ENCODE peak calls at places on chromosome 3, in five cellular contexts. One of them, this sample, is unnamed.

GRCh38 chr3:46898321-46899150 is 21.0 kb downstream of the PTH1R start:
- DNase-seq in colonic mucosa: no peak
- DNase-seq in activated naive CD4-positive, alpha-beta T cell treated with anti-CD3 and anti-CD28 coated beads, Interleukin-2, amount 50 U/mL, for 16 hours: no peak
- DNase-seq in A549: no peak
- DNase-seq in effector CD4-positive, alpha-beta T cell: no peak
- DNase-seq in this sample: no peak

GRCh38 chr3:171365489-171365888 is 94.7 kb downstream of the TNIK start:
- DNase-seq in colonic mucosa: no peak
- DNase-seq in activated naive CD4-positive, alpha-beta T cell treated with anti-CD3 and anti-CD28 coated beads, Interleukin-2, amount 50 U/mL, for 16 hours: no peak
- DNase-seq in A549: no peak
- DNase-seq in effector CD4-positive, alpha-beta T cell: no peak
- DNase-seq in this sample: no peak

GRCh38 chr3:146200461-146201220 is 39.7 kb upstream of the PLOD2 start:
- DNase-seq in colonic mucosa: no peak
- DNase-seq in activated naive CD4-positive, alpha-beta T cell treated with anti-CD3 and anti-CD28 coated beads, Interleukin-2, amount 50 U/mL, for 16 hours: no peak
- DNase-seq in A549: no peak
- DNase-seq in effector CD4-positive, alpha-beta T cell: no peak
- DNase-seq in this sample: no peak

GRCh38 chr3:112767177-112767576 is 79.5 kb downstream of the CD200R1L start:
- DNase-seq in colonic mucosa: no peak
- DNase-seq in activated naive CD4-positive, alpha-beta T cell treated with anti-CD3 and anti-CD28 coated beads, Interleukin-2, amount 50 U/mL, for 16 hours: no peak
- DNase-seq in A549: no peak
- DNase-seq in effector CD4-positive, alpha-beta T cell: no peak
- DNase-seq in this sample: no peak

GRCh38 chr3:178078933-178079332 is 457.3 kb upstream of the KCNMB2 start:
- DNase-seq in colonic mucosa: no peak
- DNase-seq in activated naive CD4-positive, alpha-beta T cell treated with anti-CD3 and anti-CD28 coated beads, Interleukin-2, amount 50 U/mL, for 16 hours: no peak
- DNase-seq in A549: no peak
- DNase-seq in effector CD4-positive, alpha-beta T cell: no peak
- DNase-seq in this sample: no peak

GRCh38 chr3:137105277-137105977 is 147.6 kb downstream of the IL20RB start:
- DNase-seq in colonic mucosa: no peak
- DNase-seq in activated naive CD4-positive, alpha-beta T cell treated with anti-CD3 and anti-CD28 coated beads, Interleukin-2, amount 50 U/mL, for 16 hours: no peak
- DNase-seq in A549: peak
- DNase-seq in effector CD4-positive, alpha-beta T cell: no peak
- DNase-seq in this sample: peak

GRCh38 chr3:139328356-139328755 is 15.5 kb upstream of the MRPS22 start:
- DNase-seq in colonic mucosa: no peak
- DNase-seq in activated naive CD4-positive, alpha-beta T cell treated with anti-CD3 and anti-CD28 coated beads, Interleukin-2, amount 50 U/mL, for 16 hours: no peak
- DNase-seq in A549: no peak
- DNase-seq in effector CD4-positive, alpha-beta T cell: no peak
- DNase-seq in this sample: no peak

GRCh38 chr3:93973160-93974126 is at the start of gene PROS1:
- DNase-seq in colonic mucosa: peak
- DNase-seq in activated naive CD4-positive, alpha-beta T cell treated with anti-CD3 and anti-CD28 coated beads, Interleukin-2, amount 50 U/mL, for 16 hours: peak
- DNase-seq in A549: peak
- DNase-seq in effector CD4-positive, alpha-beta T cell: peak
- DNase-seq in this sample: peak

GRCh38 chr3:143653493-143653892 is 194.8 kb downstream of the SLC9A9 start:
- DNase-seq in colonic mucosa: no peak
- DNase-seq in activated naive CD4-positive, alpha-beta T cell treated with anti-CD3 and anti-CD28 coated beads, Interleukin-2, amount 50 U/mL, for 16 hours: no peak
- DNase-seq in A549: no peak
- DNase-seq in effector CD4-positive, alpha-beta T cell: no peak
- DNase-seq in this sample: no peak

GRCh38 chr3:44976002-44976815 is at the start of the genes EXOSC7 and ZDHHC3:
- DNase-seq in colonic mucosa: peak
- DNase-seq in activated naive CD4-positive, alpha-beta T cell treated with anti-CD3 and anti-CD28 coated beads, Interleukin-2, amount 50 U/mL, for 16 hours: peak
- DNase-seq in A549: peak
- DNase-seq in effector CD4-positive, alpha-beta T cell: peak
- DNase-seq in this sample: peak

GRCh38 chr3:52230889-52231499 is 5.5 kb upstream of the TLR9 start:
- DNase-seq in colonic mucosa: no peak
- DNase-seq in activated naive CD4-positive, alpha-beta T cell treated with anti-CD3 and anti-CD28 coated beads, Interleukin-2, amount 50 U/mL, for 16 hours: no peak
- DNase-seq in A549: no peak
- DNase-seq in effector CD4-positive, alpha-beta T cell: no peak
- DNase-seq in this sample: no peak

GRCh38 chr3:158492685-158493084 is 78.3 kb upstream of the MLF1 start:
- DNase-seq in colonic mucosa: no peak
- DNase-seq in activated naive CD4-positive, alpha-beta T cell treated with anti-CD3 and anti-CD28 coated beads, Interleukin-2, amount 50 U/mL, for 16 hours: no peak
- DNase-seq in A549: no peak
- DNase-seq in effector CD4-positive, alpha-beta T cell: no peak
- DNase-seq in this sample: no peak

GRCh38 chr3:121979734-121980449 is 42.2 kb downstream of the ILDR1 start:
- DNase-seq in colonic mucosa: no peak
- DNase-seq in activated naive CD4-positive, alpha-beta T cell treated with anti-CD3 and anti-CD28 coated beads, Interleukin-2, amount 50 U/mL, for 16 hours: no peak
- DNase-seq in A549: peak
- DNase-seq in effector CD4-positive, alpha-beta T cell: no peak
- DNase-seq in this sample: peak

GRCh38 chr3:182226995-182227394 is 515.3 kb downstream of the SOX2 start:
- DNase-seq in colonic mucosa: no peak
- DNase-seq in activated naive CD4-positive, alpha-beta T cell treated with anti-CD3 and anti-CD28 coated beads, Interleukin-2, amount 50 U/mL, for 16 hours: no peak
- DNase-seq in A549: no peak
- DNase-seq in effector CD4-positive, alpha-beta T cell: no peak
- DNase-seq in this sample: no peak

GRCh38 chr3:72754582-72754981 is 93.7 kb downstream of the SHQ1 start:
- DNase-seq in colonic mucosa: no peak
- DNase-seq in activated naive CD4-positive, alpha-beta T cell treated with anti-CD3 and anti-CD28 coated beads, Interleukin-2, amount 50 U/mL, for 16 hours: no peak
- DNase-seq in A549: no peak
- DNase-seq in effector CD4-positive, alpha-beta T cell: no peak
- DNase-seq in this sample: no peak

GRCh38 chr3:179806177-179806576 is 153.3 kb downstream of the USP13 start:
- DNase-seq in colonic mucosa: no peak
- DNase-seq in activated naive CD4-positive, alpha-beta T cell treated with anti-CD3 and anti-CD28 coated beads, Interleukin-2, amount 50 U/mL, for 16 hours: no peak
- DNase-seq in A549: no peak
- DNase-seq in effector CD4-positive, alpha-beta T cell: no peak
- DNase-seq in this sample: no peak

GRCh38 chr3:155745795-155746550 is 1.1 kb upstream of the PLCH1 start:
- DNase-seq in colonic mucosa: peak
- DNase-seq in activated naive CD4-positive, alpha-beta T cell treated with anti-CD3 and anti-CD28 coated beads, Interleukin-2, amount 50 U/mL, for 16 hours: no peak
- DNase-seq in A549: peak
- DNase-seq in effector CD4-positive, alpha-beta T cell: no peak
- DNase-seq in this sample: peak

GRCh38 chr3:108090066-108090700 is 648 bp downstream of the CD47 start:
- DNase-seq in colonic mucosa: peak
- DNase-seq in activated naive CD4-positive, alpha-beta T cell treated with anti-CD3 and anti-CD28 coated beads, Interleukin-2, amount 50 U/mL, for 16 hours: peak
- DNase-seq in A549: peak
- DNase-seq in effector CD4-positive, alpha-beta T cell: peak
- DNase-seq in this sample: peak

GRCh38 chr3:41002104-41002503 is 197.2 kb upstream of the CTNNB1 start:
- DNase-seq in colonic mucosa: no peak
- DNase-seq in activated naive CD4-positive, alpha-beta T cell treated with anti-CD3 and anti-CD28 coated beads, Interleukin-2, amount 50 U/mL, for 16 hours: no peak
- DNase-seq in A549: no peak
- DNase-seq in effector CD4-positive, alpha-beta T cell: no peak
- DNase-seq in this sample: no peak

GRCh38 chr3:193078996-193079731 is 161.5 kb upstream of the MB21D2 start:
- DNase-seq in colonic mucosa: no peak
- DNase-seq in activated naive CD4-positive, alpha-beta T cell treated with anti-CD3 and anti-CD28 coated beads, Interleukin-2, amount 50 U/mL, for 16 hours: no peak
- DNase-seq in A549: no peak
- DNase-seq in effector CD4-positive, alpha-beta T cell: no peak
- DNase-seq in this sample: no peak

GRCh38 chr3:146339262-146339808 is 88.4 kb upstream of the PLSCR4 start:
- DNase-seq in colonic mucosa: no peak
- DNase-seq in activated naive CD4-positive, alpha-beta T cell treated with anti-CD3 and anti-CD28 coated beads, Interleukin-2, amount 50 U/mL, for 16 hours: no peak
- DNase-seq in A549: no peak
- DNase-seq in effector CD4-positive, alpha-beta T cell: no peak
- DNase-seq in this sample: no peak

GRCh38 chr3:128349963-128350599 is 116.6 kb downstream of the DNAJB8 start:
- DNase-seq in colonic mucosa: no peak
- DNase-seq in activated naive CD4-positive, alpha-beta T cell treated with anti-CD3 and anti-CD28 coated beads, Interleukin-2, amount 50 U/mL, for 16 hours: no peak
- DNase-seq in A549: no peak
- DNase-seq in effector CD4-positive, alpha-beta T cell: no peak
- DNase-seq in this sample: no peak

GRCh38 chr3:17057316-17057715 is 172.6 kb downstream of the PLCL2 start:
- DNase-seq in colonic mucosa: no peak
- DNase-seq in activated naive CD4-positive, alpha-beta T cell treated with anti-CD3 and anti-CD28 coated beads, Interleukin-2, amount 50 U/mL, for 16 hours: no peak
- DNase-seq in A549: no peak
- DNase-seq in effector CD4-positive, alpha-beta T cell: no peak
- DNase-seq in this sample: no peak

GRCh38 chr3:10164546-10165393 is at the start of gene IRAK2:
- DNase-seq in colonic mucosa: peak
- DNase-seq in activated naive CD4-positive, alpha-beta T cell treated with anti-CD3 and anti-CD28 coated beads, Interleukin-2, amount 50 U/mL, for 16 hours: peak
- DNase-seq in A549: peak
- DNase-seq in effector CD4-positive, alpha-beta T cell: peak
- DNase-seq in this sample: peak

GRCh38 chr3:54357307-54357706 is 235.0 kb downstream of the CACNA2D3 start:
- DNase-seq in colonic mucosa: no peak
- DNase-seq in activated naive CD4-positive, alpha-beta T cell treated with anti-CD3 and anti-CD28 coated beads, Interleukin-2, amount 50 U/mL, for 16 hours: no peak
- DNase-seq in A549: no peak
- DNase-seq in effector CD4-positive, alpha-beta T cell: no peak
- DNase-seq in this sample: no peak

GRCh38 chr3:11514191-11514770 is 129.4 kb downstream of the VGLL4 start:
- DNase-seq in colonic mucosa: peak
- DNase-seq in activated naive CD4-positive, alpha-beta T cell treated with anti-CD3 and anti-CD28 coated beads, Interleukin-2, amount 50 U/mL, for 16 hours: no peak
- DNase-seq in A549: peak
- DNase-seq in effector CD4-positive, alpha-beta T cell: no peak
- DNase-seq in this sample: peak

GRCh38 chr3:16551342-16551976 is 38.0 kb upstream of the RFTN1 start:
- DNase-seq in colonic mucosa: no peak
- DNase-seq in activated naive CD4-positive, alpha-beta T cell treated with anti-CD3 and anti-CD28 coated beads, Interleukin-2, amount 50 U/mL, for 16 hours: no peak
- DNase-seq in A549: no peak
- DNase-seq in effector CD4-positive, alpha-beta T cell: no peak
- DNase-seq in this sample: no peak

GRCh38 chr3:1616715-1617114 is 482.0 kb upstream of the CNTN4 start:
- DNase-seq in colonic mucosa: no peak
- DNase-seq in activated naive CD4-positive, alpha-beta T cell treated with anti-CD3 and anti-CD28 coated beads, Interleukin-2, amount 50 U/mL, for 16 hours: no peak
- DNase-seq in A549: no peak
- DNase-seq in effector CD4-positive, alpha-beta T cell: no peak
- DNase-seq in this sample: no peak

GRCh38 chr3:168884353-168884903 is 779.1 kb downstream of the MECOM start:
- DNase-seq in colonic mucosa: peak
- DNase-seq in activated naive CD4-positive, alpha-beta T cell treated with anti-CD3 and anti-CD28 coated beads, Interleukin-2, amount 50 U/mL, for 16 hours: no peak
- DNase-seq in A549: peak
- DNase-seq in effector CD4-positive, alpha-beta T cell: no peak
- DNase-seq in this sample: peak

GRCh38 chr3:113514265-113514769 is 639 bp downstream of the SPICE1 start:
- DNase-seq in colonic mucosa: no peak
- DNase-seq in activated naive CD4-positive, alpha-beta T cell treated with anti-CD3 and anti-CD28 coated beads, Interleukin-2, amount 50 U/mL, for 16 hours: no peak
- DNase-seq in A549: no peak
- DNase-seq in effector CD4-positive, alpha-beta T cell: no peak
- DNase-seq in this sample: no peak

GRCh38 chr3:8509961-8510360 is 8.3 kb downstream of the LMCD1 start:
- DNase-seq in colonic mucosa: no peak
- DNase-seq in activated naive CD4-positive, alpha-beta T cell treated with anti-CD3 and anti-CD28 coated beads, Interleukin-2, amount 50 U/mL, for 16 hours: no peak
- DNase-seq in A549: peak
- DNase-seq in effector CD4-positive, alpha-beta T cell: no peak
- DNase-seq in this sample: no peak

GRCh38 chr3:23203651-23204111 is 554 bp downstream of the UBE2E2 start:
- DNase-seq in colonic mucosa: peak
- DNase-seq in activated naive CD4-positive, alpha-beta T cell treated with anti-CD3 and anti-CD28 coated beads, Interleukin-2, amount 50 U/mL, for 16 hours: peak
- DNase-seq in A549: no peak
- DNase-seq in effector CD4-positive, alpha-beta T cell: no peak
- DNase-seq in this sample: peak

GRCh38 chr3:31004025-31004678 is 109.7 kb upstream of the GADL1 start:
- DNase-seq in colonic mucosa: no peak
- DNase-seq in activated naive CD4-positive, alpha-beta T cell treated with anti-CD3 and anti-CD28 coated beads, Interleukin-2, amount 50 U/mL, for 16 hours: no peak
- DNase-seq in A549: no peak
- DNase-seq in effector CD4-positive, alpha-beta T cell: no peak
- DNase-seq in this sample: no peak

GRCh38 chr3:112568642-112569041 is 6.8 kb downstream of the SLC35A5 start:
- DNase-seq in colonic mucosa: no peak
- DNase-seq in activated naive CD4-positive, alpha-beta T cell treated with anti-CD3 and anti-CD28 coated beads, Interleukin-2, amount 50 U/mL, for 16 hours: no peak
- DNase-seq in A549: no peak
- DNase-seq in effector CD4-positive, alpha-beta T cell: no peak
- DNase-seq in this sample: no peak

GRCh38 chr3:22585504-22585903 is 617.6 kb upstream of the UBE2E2 start:
- DNase-seq in colonic mucosa: no peak
- DNase-seq in activated naive CD4-positive, alpha-beta T cell treated with anti-CD3 and anti-CD28 coated beads, Interleukin-2, amount 50 U/mL, for 16 hours: no peak
- DNase-seq in A549: no peak
- DNase-seq in effector CD4-positive, alpha-beta T cell: no peak
- DNase-seq in this sample: no peak

GRCh38 chr3:124792341-124793034 is 62.2 kb downstream of the UMPS start:
- DNase-seq in colonic mucosa: no peak
- DNase-seq in activated naive CD4-positive, alpha-beta T cell treated with anti-CD3 and anti-CD28 coated beads, Interleukin-2, amount 50 U/mL, for 16 hours: no peak
- DNase-seq in A549: no peak
- DNase-seq in effector CD4-positive, alpha-beta T cell: no peak
- DNase-seq in this sample: no peak

GRCh38 chr3:77530870-77531269 is 491.0 kb downstream of the ROBO2 start:
- DNase-seq in colonic mucosa: no peak
- DNase-seq in activated naive CD4-positive, alpha-beta T cell treated with anti-CD3 and anti-CD28 coated beads, Interleukin-2, amount 50 U/mL, for 16 hours: no peak
- DNase-seq in A549: no peak
- DNase-seq in effector CD4-positive, alpha-beta T cell: no peak
- DNase-seq in this sample: no peak

GRCh38 chr3:52402101-52402521 is 42.8 kb downstream of the SEMA3G start:
- DNase-seq in colonic mucosa: no peak
- DNase-seq in activated naive CD4-positive, alpha-beta T cell treated with anti-CD3 and anti-CD28 coated beads, Interleukin-2, amount 50 U/mL, for 16 hours: no peak
- DNase-seq in A549: no peak
- DNase-seq in effector CD4-positive, alpha-beta T cell: no peak
- DNase-seq in this sample: no peak

GRCh38 chr3:10817506-10817905 is 1.5 kb downstream of the SLC6A11 start:
- DNase-seq in colonic mucosa: no peak
- DNase-seq in activated naive CD4-positive, alpha-beta T cell treated with anti-CD3 and anti-CD28 coated beads, Interleukin-2, amount 50 U/mL, for 16 hours: no peak
- DNase-seq in A549: no peak
- DNase-seq in effector CD4-positive, alpha-beta T cell: no peak
- DNase-seq in this sample: no peak